ENCODE peak calls at places on chromosomes 4 and X, in ten cellular contexts. One of them, this sample, is unnamed.

GRCh38 chr4:79964715-79965345 is 108.2 kb downstream of the ANTXR2 start:
- DNase-seq in endothelial cell: peak; percentile 53
- DNase-seq in left lung: peak; percentile 68
- DNase-seq in foreskin fibroblast: no peak
- DNase-seq in neural crest cell: peak; percentile 34
- DNase-seq in A549: no peak
- DNase-seq in fibroblast of mammary gland: no peak
- DNase-seq in IMR-90: no peak
- DNase-seq in AG10803: no peak
- DNase-seq in NB4: no peak
- DNase-seq in this sample: no peak

GRCh38 chr4:76690091-76690905 is 207.6 kb downstream of the SOWAHB start:
- DNase-seq in neural crest cell: no peak
- DNase-seq in NB4: no peak
- DNase-seq in left lung: no peak
- DNase-seq in fibroblast of mammary gland: no peak
- DNase-seq in AG10803: peak; percentile 60
- DNase-seq in foreskin fibroblast: peak; percentile 78
- DNase-seq in A549: peak; percentile 38
- DNase-seq in IMR-90: peak; percentile 24
- DNase-seq in endothelial cell: no peak
- DNase-seq in this sample: no peak

GRCh38 chr4:123315617-123316016 is 81.0 kb upstream of the SPRY1 start:
- DNase-seq in NB4: no peak
- DNase-seq in neural crest cell: no peak
- DNase-seq in left lung: no peak
- DNase-seq in endothelial cell: no peak
- DNase-seq in A549: no peak
- DNase-seq in IMR-90: no peak
- DNase-seq in fibroblast of mammary gland: no peak
- DNase-seq in foreskin fibroblast: no peak
- DNase-seq in AG10803: no peak
- DNase-seq in this sample: no peak

GRCh38 chrX:10077425-10078188 is 79.2 kb upstream of the CLCN4 start:
- DNase-seq in foreskin fibroblast: no peak
- DNase-seq in neural crest cell: no peak
- DNase-seq in IMR-90: peak; percentile 83
- DNase-seq in NB4: no peak
- DNase-seq in left lung: no peak
- DNase-seq in fibroblast of mammary gland: peak; percentile 54
- DNase-seq in A549: no peak
- DNase-seq in endothelial cell: no peak
- DNase-seq in AG10803: peak; percentile 38
- DNase-seq in this sample: no peak

GRCh38 chr4:76485450-76485849 is 50.4 kb downstream of the SHROOM3 start:
- DNase-seq in neural crest cell: no peak
- DNase-seq in NB4: no peak
- DNase-seq in left lung: no peak
- DNase-seq in A549: no peak
- DNase-seq in foreskin fibroblast: peak; percentile 14
- DNase-seq in AG10803: no peak
- DNase-seq in fibroblast of mammary gland: no peak
- DNase-seq in IMR-90: no peak
- DNase-seq in endothelial cell: no peak
- DNase-seq in this sample: no peak

GRCh38 chr4:101171747-101172146 is 175.6 kb downstream of the PPP3CA start:
- DNase-seq in NB4: no peak
- DNase-seq in AG10803: no peak
- DNase-seq in IMR-90: peak; percentile 68
- DNase-seq in endothelial cell: no peak
- DNase-seq in foreskin fibroblast: peak; percentile 50
- DNase-seq in neural crest cell: no peak
- DNase-seq in A549: no peak
- DNase-seq in left lung: no peak
- DNase-seq in fibroblast of mammary gland: peak; percentile 59
- DNase-seq in this sample: no peak

GRCh38 chrX:154531626-154532025 is 15.0 kb downstream of the G6PD start:
- DNase-seq in NB4: no peak
- DNase-seq in AG10803: no peak
- DNase-seq in IMR-90: peak; percentile 56
- DNase-seq in A549: peak; percentile 64
- DNase-seq in neural crest cell: no peak
- DNase-seq in foreskin fibroblast: peak; percentile 41
- DNase-seq in left lung: no peak
- DNase-seq in fibroblast of mammary gland: peak; percentile 39
- DNase-seq in endothelial cell: no peak
- DNase-seq in this sample: no peak

GRCh38 chrX:37905436-37906147 is 58.2 kb upstream of the DYNLT3 start:
- DNase-seq in left lung: peak; percentile 51
- DNase-seq in A549: peak; percentile 45
- DNase-seq in neural crest cell: peak; percentile 4
- DNase-seq in IMR-90: peak; percentile 30
- DNase-seq in foreskin fibroblast: peak; percentile 40
- DNase-seq in NB4: peak; percentile 59
- DNase-seq in fibroblast of mammary gland: peak; percentile 10
- DNase-seq in AG10803: peak; percentile 0
- DNase-seq in endothelial cell: peak; percentile 20
- DNase-seq in this sample: peak; percentile 84

GRCh38 chrX:71533850-71534515 is 1.1 kb downstream of the OGT start:
- DNase-seq in IMR-90: peak; percentile 32
- DNase-seq in endothelial cell: peak; percentile 35
- DNase-seq in fibroblast of mammary gland: peak; percentile 46
- DNase-seq in left lung: peak; percentile 72
- DNase-seq in foreskin fibroblast: peak; percentile 59
- DNase-seq in A549: peak; percentile 69
- DNase-seq in neural crest cell: peak; percentile 42
- DNase-seq in NB4: peak; percentile 75
- DNase-seq in AG10803: peak; percentile 49
- DNase-seq in this sample: no peak

GRCh38 chr4:73021634-73022033 is 47.9 kb downstream of the COX18 start:
- DNase-seq in IMR-90: peak; percentile 31
- DNase-seq in NB4: peak; percentile 46
- DNase-seq in A549: peak; percentile 53
- DNase-seq in fibroblast of mammary gland: peak; percentile 51
- DNase-seq in endothelial cell: no peak
- DNase-seq in foreskin fibroblast: peak; percentile 60
- DNase-seq in AG10803: peak; percentile 34
- DNase-seq in left lung: no peak
- DNase-seq in neural crest cell: no peak
- DNase-seq in this sample: no peak
- TF ChIP-seq CTCF in IMR-90: peak; percentile 49
- TF ChIP-seq CTCF in NB4: no peak
- TF ChIP-seq CTCF in A549: peak; percentile 61
- TF ChIP-seq CTCF in fibroblast of mammary gland: peak; percentile 27
- TF ChIP-seq CTCF in endothelial cell: peak; percentile 1
- TF ChIP-seq CTCF in foreskin fibroblast: peak; percentile 32
- TF ChIP-seq CTCF in AG10803: peak; percentile 42
- TF ChIP-seq CTCF in left lung: no peak
- TF ChIP-seq CTCF in neural crest cell: peak; percentile 61
- TF ChIP-seq CTCF in this sample: peak; percentile 71

GRCh38 chr4:108180513-108180912 is 11.8 kb upstream of the LEF1 start:
- DNase-seq in NB4: no peak
- DNase-seq in AG10803: no peak
- DNase-seq in foreskin fibroblast: no peak
- DNase-seq in A549: no peak
- DNase-seq in IMR-90: no peak
- DNase-seq in left lung: no peak
- DNase-seq in fibroblast of mammary gland: no peak
- DNase-seq in endothelial cell: no peak
- DNase-seq in neural crest cell: no peak
- DNase-seq in this sample: no peak

GRCh38 chr4:108175966-108176365 is 7.2 kb upstream of the LEF1 start:
- DNase-seq in NB4: no peak
- DNase-seq in AG10803: no peak
- DNase-seq in neural crest cell: no peak
- DNase-seq in left lung: no peak
- DNase-seq in foreskin fibroblast: no peak
- DNase-seq in IMR-90: no peak
- DNase-seq in fibroblast of mammary gland: no peak
- DNase-seq in A549: no peak
- DNase-seq in endothelial cell: no peak
- DNase-seq in this sample: no peak

GRCh38 chr4:108181704-108182103 is 13.0 kb upstream of the LEF1 start:
- DNase-seq in foreskin fibroblast: no peak
- DNase-seq in left lung: no peak
- DNase-seq in fibroblast of mammary gland: no peak
- DNase-seq in A549: no peak
- DNase-seq in IMR-90: no peak
- DNase-seq in NB4: peak; percentile 4
- DNase-seq in neural crest cell: no peak
- DNase-seq in endothelial cell: no peak
- DNase-seq in AG10803: no peak
- DNase-seq in this sample: no peak
- TF ChIP-seq CTCF in foreskin fibroblast: no peak
- TF ChIP-seq CTCF in left lung: no peak
- TF ChIP-seq CTCF in fibroblast of mammary gland: no peak
- TF ChIP-seq CTCF in A549: peak; percentile 12
- TF ChIP-seq CTCF in IMR-90: no peak
- TF ChIP-seq CTCF in NB4: no peak
- TF ChIP-seq CTCF in neural crest cell: peak; percentile 36
- TF ChIP-seq CTCF in endothelial cell: no peak
- TF ChIP-seq CTCF in AG10803: peak; percentile 8
- TF ChIP-seq CTCF in this sample: no peak

GRCh38 chr4:37245391-37245954 is 930 bp downstream of the NWD2 start:
- DNase-seq in AG10803: no peak
- DNase-seq in foreskin fibroblast: no peak
- DNase-seq in neural crest cell: no peak
- DNase-seq in endothelial cell: peak; percentile 4
- DNase-seq in left lung: peak; percentile 53
- DNase-seq in A549: no peak
- DNase-seq in fibroblast of mammary gland: no peak
- DNase-seq in NB4: no peak
- DNase-seq in IMR-90: no peak
- DNase-seq in this sample: no peak

GRCh38 chr4:37241646-37242045 is 2.9 kb upstream of the NWD2 start:
- DNase-seq in IMR-90: no peak
- DNase-seq in NB4: no peak
- DNase-seq in fibroblast of mammary gland: no peak
- DNase-seq in foreskin fibroblast: no peak
- DNase-seq in endothelial cell: no peak
- DNase-seq in AG10803: no peak
- DNase-seq in neural crest cell: no peak
- DNase-seq in left lung: no peak
- DNase-seq in A549: no peak
- DNase-seq in this sample: no peak

GRCh38 chr4:37244583-37245390 is at the start of gene NWD2:
- DNase-seq in foreskin fibroblast: no peak
- DNase-seq in NB4: no peak
- DNase-seq in A549: no peak
- DNase-seq in AG10803: no peak
- DNase-seq in fibroblast of mammary gland: no peak
- DNase-seq in left lung: peak; percentile 81
- DNase-seq in neural crest cell: peak; percentile 42
- DNase-seq in IMR-90: no peak
- DNase-seq in endothelial cell: peak; percentile 57
- DNase-seq in this sample: no peak

GRCh38 chr4:37243722-37244582 is 591 bp upstream of the NWD2 start:
- DNase-seq in neural crest cell: peak; percentile 14
- DNase-seq in left lung: peak; percentile 62
- DNase-seq in endothelial cell: peak; percentile 31
- DNase-seq in AG10803: no peak
- DNase-seq in fibroblast of mammary gland: peak; percentile 11
- DNase-seq in A549: peak; percentile 4
- DNase-seq in NB4: no peak
- DNase-seq in foreskin fibroblast: peak; percentile 7
- DNase-seq in IMR-90: no peak
- DNase-seq in this sample: no peak

GRCh38 chr4:37243061-37243460 is 1.5 kb upstream of the NWD2 start:
- DNase-seq in neural crest cell: no peak
- DNase-seq in left lung: no peak
- DNase-seq in IMR-90: no peak
- DNase-seq in endothelial cell: peak; percentile 12
- DNase-seq in A549: no peak
- DNase-seq in foreskin fibroblast: no peak
- DNase-seq in fibroblast of mammary gland: no peak
- DNase-seq in AG10803: no peak
- DNase-seq in NB4: peak; percentile 18
- DNase-seq in this sample: no peak
- TF ChIP-seq CTCF in neural crest cell: no peak
- TF ChIP-seq CTCF in left lung: no peak
- TF ChIP-seq CTCF in IMR-90: no peak
- TF ChIP-seq CTCF in endothelial cell: no peak
- TF ChIP-seq CTCF in A549: no peak
- TF ChIP-seq CTCF in foreskin fibroblast: no peak
- TF ChIP-seq CTCF in fibroblast of mammary gland: no peak
- TF ChIP-seq CTCF in AG10803: no peak
- TF ChIP-seq CTCF in NB4: no peak
- TF ChIP-seq CTCF in this sample: no peak

GRCh38 chrX:46545111-46546005 is at the start of gene ZNF674:
- DNase-seq in fibroblast of mammary gland: peak; percentile 91
- DNase-seq in A549: peak; percentile 94
- DNase-seq in AG10803: peak; percentile 88
- DNase-seq in endothelial cell: peak; percentile 86
- DNase-seq in NB4: peak; percentile 92
- DNase-seq in left lung: peak; percentile 97
- DNase-seq in neural crest cell: peak; percentile 83
- DNase-seq in foreskin fibroblast: peak; percentile 95
- DNase-seq in IMR-90: peak; percentile 93
- DNase-seq in this sample: peak; percentile 96
- TF ChIP-seq CTCF in fibroblast of mammary gland: no peak
- TF ChIP-seq CTCF in A549: no peak
- TF ChIP-seq CTCF in AG10803: peak; percentile 41
- TF ChIP-seq CTCF in endothelial cell: no peak
- TF ChIP-seq CTCF in NB4: peak; percentile 22
- TF ChIP-seq CTCF in left lung: peak; percentile 13
- TF ChIP-seq CTCF in neural crest cell: peak; percentile 42
- TF ChIP-seq CTCF in foreskin fibroblast: peak; percentile 22
- TF ChIP-seq CTCF in IMR-90: peak; percentile 27
- TF ChIP-seq CTCF in this sample: no peak

GRCh38 chr4:134470544-134470943 is 269.0 kb upstream of the PABPC4L start:
- DNase-seq in A549: no peak
- DNase-seq in neural crest cell: peak; percentile 15
- DNase-seq in endothelial cell: peak; percentile 36
- DNase-seq in fibroblast of mammary gland: peak; percentile 0
- DNase-seq in AG10803: no peak
- DNase-seq in left lung: no peak
- DNase-seq in foreskin fibroblast: no peak
- DNase-seq in IMR-90: no peak
- DNase-seq in NB4: peak; percentile 26
- DNase-seq in this sample: no peak
- TF ChIP-seq CTCF in A549: no peak
- TF ChIP-seq CTCF in neural crest cell: peak; percentile 61
- TF ChIP-seq CTCF in endothelial cell: no peak
- TF ChIP-seq CTCF in fibroblast of mammary gland: no peak
- TF ChIP-seq CTCF in AG10803: no peak
- TF ChIP-seq CTCF in left lung: no peak
- TF ChIP-seq CTCF in foreskin fibroblast: no peak
- TF ChIP-seq CTCF in IMR-90: no peak
- TF ChIP-seq CTCF in NB4: peak; percentile 43
- TF ChIP-seq CTCF in this sample: peak; percentile 51